ENCODE peak calls at places on chromosomes 16 and 17, in seven cellular contexts. Z, S, C, P, X, D and F are unnamed samples.

GRCh38 chr17:45170976-45171337 is 9.3 kb downstream of the HEXIM2 start:
- DNase-seq in C (peak), D (no peak), Z (peak), S (no peak), X (peak), P (peak), F (no peak)

GRCh38 chr16:29845656-29846055 is 17.4 kb downstream of the CDIPT start:
- DNase-seq in Z (no peak), S (no peak), X (no peak), D (no peak), P (no peak), C (no peak), F (no peak)

GRCh38 chr17:39813631-39814030 is 50.5 kb downstream of the IKZF3 start:
- DNase-seq in C (no peak), D (no peak), X (no peak), S (peak), Z (no peak), P (no peak), F (peak)

GRCh38 chr17:71071837-71072236 is 902.5 kb downstream of the KCNJ2 start:
- DNase-seq in X (peak), D (no peak), P (peak), C (no peak), S (no peak), Z (peak), F (no peak)

GRCh38 chr17:47978324-47978723 is 7.4 kb downstream of the CDK5RAP3 start:
- DNase-seq in P (no peak), C (peak), Z (peak), D (peak), S (peak), X (peak), F (peak)

GRCh38 chr17:50076591-50077235 is 18.4 kb upstream of the PDK2 start:
- DNase-seq in Z (no peak), S (no peak), P (no peak), C (no peak), D (peak), X (no peak), F (no peak)

GRCh38 chr17:66032082-66032712 is 159.7 kb downstream of the CEP112 start:
- DNase-seq in Z (no peak), S (no peak), C (no peak), D (no peak), X (no peak), P (no peak), F (no peak)

GRCh38 chr16:86549076-86549892 is 5.8 kb downstream of the MTHFSD start:
- DNase-seq in Z (no peak), S (no peak), P (no peak), D (no peak), C (no peak), X (no peak), F (no peak)

GRCh38 chr17:65678534-65678933 is 117.1 kb upstream of the AXIN2 start:
- DNase-seq in C (no peak), P (no peak), X (no peak), S (no peak), Z (no peak), D (no peak), F (no peak)

GRCh38 chr17:3812284-3812683 is 11.3 kb upstream of the ITGAE start:
- DNase-seq in X (no peak), Z (no peak), P (no peak), C (no peak), S (no peak), D (no peak), F (no peak)

GRCh38 chr17:80758793-80759673 is 214.4 kb downstream of the RPTOR start:
- DNase-seq in S (no peak), P (no peak), X (no peak), D (no peak), C (no peak), Z (no peak), F (no peak)

GRCh38 chr17:7147772-7148171 is 31.4 kb downstream of the ASGR1 start:
- DNase-seq in Z (no peak), X (no peak), S (no peak), P (no peak), D (no peak), C (no peak), F (no peak)

GRCh38 chr17:3911271-3912053 is 4.8 kb downstream of the P2RX1 start:
- DNase-seq in C (no peak), D (no peak), Z (no peak), P (no peak), X (no peak), S (peak), F (peak)